ENCODE peak calls at places on chromosomes 7 and 10, in ten cellular contexts. One of them, this sample, is unnamed.

GRCh38 chr7:26122745-26123144 is 29.3 kb upstream of the NFE2L3 start:
- DNase-seq in GM03348: no peak
- DNase-seq in stimulated activated CD4-positive, alpha-beta T cell treated with anti-CD3 and anti-CD28 coated beads, Interleukin-2, amount 100 ng/mL, for 4 hours: no peak
- DNase-seq in activated naive CD4-positive, alpha-beta T cell treated with anti-CD3 and anti-CD28 coated beads for 36 hours: no peak
- DNase-seq in nephron progenitor cell: no peak
- DNase-seq in keratinocyte: no peak
- DNase-seq in effector CD8-positive, alpha-beta T cell: no peak
- DNase-seq in ureter: no peak
- DNase-seq in A549: no peak
- DNase-seq in NCI-H1694 treated with DMSO at 0.1 percent for 48 hours: no peak
- DNase-seq in this sample: no peak

GRCh38 chr7:39527296-39527695 is 38.9 kb upstream of the YAE1 start:
- DNase-seq in keratinocyte: no peak
- DNase-seq in effector CD8-positive, alpha-beta T cell: no peak
- DNase-seq in nephron progenitor cell: no peak
- DNase-seq in A549: no peak
- DNase-seq in stimulated activated CD4-positive, alpha-beta T cell treated with anti-CD3 and anti-CD28 coated beads, Interleukin-2, amount 100 ng/mL, for 4 hours: no peak
- DNase-seq in GM03348: no peak
- DNase-seq in activated naive CD4-positive, alpha-beta T cell treated with anti-CD3 and anti-CD28 coated beads for 36 hours: no peak
- DNase-seq in NCI-H1694 treated with DMSO at 0.1 percent for 48 hours: no peak
- DNase-seq in ureter: no peak
- DNase-seq in this sample: no peak

GRCh38 chr10:118592675-118593330 is 2.6 kb downstream of the PRLHR start:
- DNase-seq in keratinocyte: no peak
- DNase-seq in effector CD8-positive, alpha-beta T cell: no peak
- DNase-seq in NCI-H1694 treated with DMSO at 0.1 percent for 48 hours: peak
- DNase-seq in stimulated activated CD4-positive, alpha-beta T cell treated with anti-CD3 and anti-CD28 coated beads, Interleukin-2, amount 100 ng/mL, for 4 hours: no peak
- DNase-seq in nephron progenitor cell: no peak
- DNase-seq in A549: no peak
- DNase-seq in activated naive CD4-positive, alpha-beta T cell treated with anti-CD3 and anti-CD28 coated beads for 36 hours: no peak
- DNase-seq in GM03348: no peak
- DNase-seq in ureter: no peak
- DNase-seq in this sample: no peak

GRCh38 chr7:4189151-4189570 is 492.9 kb upstream of the FOXK1 start:
- DNase-seq in activated naive CD4-positive, alpha-beta T cell treated with anti-CD3 and anti-CD28 coated beads for 36 hours: no peak
- DNase-seq in A549: no peak
- DNase-seq in NCI-H1694 treated with DMSO at 0.1 percent for 48 hours: peak
- DNase-seq in effector CD8-positive, alpha-beta T cell: no peak
- DNase-seq in nephron progenitor cell: peak
- DNase-seq in ureter: peak
- DNase-seq in stimulated activated CD4-positive, alpha-beta T cell treated with anti-CD3 and anti-CD28 coated beads, Interleukin-2, amount 100 ng/mL, for 4 hours: no peak
- DNase-seq in GM03348: no peak
- DNase-seq in keratinocyte: peak
- DNase-seq in this sample: no peak

GRCh38 chr7:149126662-149127321 is 668 bp upstream of the ZNF425 start:
- DNase-seq in keratinocyte: no peak
- DNase-seq in nephron progenitor cell: peak
- DNase-seq in stimulated activated CD4-positive, alpha-beta T cell treated with anti-CD3 and anti-CD28 coated beads, Interleukin-2, amount 100 ng/mL, for 4 hours: peak
- DNase-seq in A549: peak
- DNase-seq in NCI-H1694 treated with DMSO at 0.1 percent for 48 hours: peak
- DNase-seq in ureter: peak
- DNase-seq in GM03348: peak
- DNase-seq in effector CD8-positive, alpha-beta T cell: peak
- DNase-seq in activated naive CD4-positive, alpha-beta T cell treated with anti-CD3 and anti-CD28 coated beads for 36 hours: peak
- DNase-seq in this sample: no peak

GRCh38 chr7:139902436-139903102 is 73.5 kb downstream of the TBXAS1 start:
- DNase-seq in NCI-H1694 treated with DMSO at 0.1 percent for 48 hours: no peak
- DNase-seq in activated naive CD4-positive, alpha-beta T cell treated with anti-CD3 and anti-CD28 coated beads for 36 hours: no peak
- DNase-seq in nephron progenitor cell: no peak
- DNase-seq in ureter: no peak
- DNase-seq in effector CD8-positive, alpha-beta T cell: no peak
- DNase-seq in keratinocyte: no peak
- DNase-seq in stimulated activated CD4-positive, alpha-beta T cell treated with anti-CD3 and anti-CD28 coated beads, Interleukin-2, amount 100 ng/mL, for 4 hours: no peak
- DNase-seq in GM03348: no peak
- DNase-seq in A549: no peak
- DNase-seq in this sample: no peak

GRCh38 chr10:6056411-6057135 is 5.6 kb downstream of the IL2RA start:
- DNase-seq in stimulated activated CD4-positive, alpha-beta T cell treated with anti-CD3 and anti-CD28 coated beads, Interleukin-2, amount 100 ng/mL, for 4 hours: no peak
- DNase-seq in ureter: no peak
- DNase-seq in activated naive CD4-positive, alpha-beta T cell treated with anti-CD3 and anti-CD28 coated beads for 36 hours: peak
- DNase-seq in NCI-H1694 treated with DMSO at 0.1 percent for 48 hours: no peak
- DNase-seq in keratinocyte: no peak
- DNase-seq in A549: no peak
- DNase-seq in GM03348: no peak
- DNase-seq in nephron progenitor cell: no peak
- DNase-seq in effector CD8-positive, alpha-beta T cell: no peak
- DNase-seq in this sample: no peak

GRCh38 chr7:101161692-101162461 is 3.5 kb downstream of the VGF start:
- DNase-seq in nephron progenitor cell: no peak
- DNase-seq in ureter: no peak
- DNase-seq in stimulated activated CD4-positive, alpha-beta T cell treated with anti-CD3 and anti-CD28 coated beads, Interleukin-2, amount 100 ng/mL, for 4 hours: no peak
- DNase-seq in A549: no peak
- DNase-seq in GM03348: no peak
- DNase-seq in activated naive CD4-positive, alpha-beta T cell treated with anti-CD3 and anti-CD28 coated beads for 36 hours: no peak
- DNase-seq in NCI-H1694 treated with DMSO at 0.1 percent for 48 hours: no peak
- DNase-seq in effector CD8-positive, alpha-beta T cell: no peak
- DNase-seq in keratinocyte: no peak
- DNase-seq in this sample: no peak

GRCh38 chr10:75404023-75404334 is 2.4 kb upstream of the ZNF503 start:
- DNase-seq in GM03348: no peak
- DNase-seq in effector CD8-positive, alpha-beta T cell: no peak
- DNase-seq in activated naive CD4-positive, alpha-beta T cell treated with anti-CD3 and anti-CD28 coated beads for 36 hours: no peak
- DNase-seq in NCI-H1694 treated with DMSO at 0.1 percent for 48 hours: no peak
- DNase-seq in nephron progenitor cell: no peak
- DNase-seq in A549: no peak
- DNase-seq in ureter: no peak
- DNase-seq in keratinocyte: no peak
- DNase-seq in stimulated activated CD4-positive, alpha-beta T cell treated with anti-CD3 and anti-CD28 coated beads, Interleukin-2, amount 100 ng/mL, for 4 hours: no peak
- DNase-seq in this sample: no peak

GRCh38 chr10:69222157-69223027 is 2.3 kb downstream of the HKDC1 start:
- DNase-seq in effector CD8-positive, alpha-beta T cell: no peak
- DNase-seq in nephron progenitor cell: no peak
- DNase-seq in activated naive CD4-positive, alpha-beta T cell treated with anti-CD3 and anti-CD28 coated beads for 36 hours: peak
- DNase-seq in A549: peak
- DNase-seq in ureter: peak
- DNase-seq in stimulated activated CD4-positive, alpha-beta T cell treated with anti-CD3 and anti-CD28 coated beads, Interleukin-2, amount 100 ng/mL, for 4 hours: peak
- DNase-seq in GM03348: peak
- DNase-seq in keratinocyte: peak
- DNase-seq in NCI-H1694 treated with DMSO at 0.1 percent for 48 hours: no peak
- DNase-seq in this sample: peak

GRCh38 chr10:109374215-109374614 is 549.1 kb downstream of the XPNPEP1 start:
- DNase-seq in nephron progenitor cell: no peak
- DNase-seq in effector CD8-positive, alpha-beta T cell: no peak
- DNase-seq in GM03348: peak
- DNase-seq in A549: no peak
- DNase-seq in NCI-H1694 treated with DMSO at 0.1 percent for 48 hours: no peak
- DNase-seq in activated naive CD4-positive, alpha-beta T cell treated with anti-CD3 and anti-CD28 coated beads for 36 hours: no peak
- DNase-seq in stimulated activated CD4-positive, alpha-beta T cell treated with anti-CD3 and anti-CD28 coated beads, Interleukin-2, amount 100 ng/mL, for 4 hours: no peak
- DNase-seq in ureter: no peak
- DNase-seq in keratinocyte: no peak
- DNase-seq in this sample: no peak

GRCh38 chr7:143910473-143911248 is 8.7 kb upstream of the TCAF1 start:
- DNase-seq in stimulated activated CD4-positive, alpha-beta T cell treated with anti-CD3 and anti-CD28 coated beads, Interleukin-2, amount 100 ng/mL, for 4 hours: no peak
- DNase-seq in NCI-H1694 treated with DMSO at 0.1 percent for 48 hours: no peak
- DNase-seq in nephron progenitor cell: no peak
- DNase-seq in A549: no peak
- DNase-seq in GM03348: no peak
- DNase-seq in ureter: no peak
- DNase-seq in keratinocyte: no peak
- DNase-seq in activated naive CD4-positive, alpha-beta T cell treated with anti-CD3 and anti-CD28 coated beads for 36 hours: no peak
- DNase-seq in effector CD8-positive, alpha-beta T cell: no peak
- DNase-seq in this sample: no peak

GRCh38 chr10:74746813-74747212 is 79.6 kb upstream of the KAT6B start:
- DNase-seq in NCI-H1694 treated with DMSO at 0.1 percent for 48 hours: no peak
- DNase-seq in A549: no peak
- DNase-seq in ureter: no peak
- DNase-seq in effector CD8-positive, alpha-beta T cell: no peak
- DNase-seq in stimulated activated CD4-positive, alpha-beta T cell treated with anti-CD3 and anti-CD28 coated beads, Interleukin-2, amount 100 ng/mL, for 4 hours: no peak
- DNase-seq in activated naive CD4-positive, alpha-beta T cell treated with anti-CD3 and anti-CD28 coated beads for 36 hours: no peak
- DNase-seq in keratinocyte: no peak
- DNase-seq in GM03348: no peak
- DNase-seq in nephron progenitor cell: no peak
- DNase-seq in this sample: no peak

GRCh38 chr7:107961399-107961798 is 41.6 kb downstream of the LAMB1 start:
- DNase-seq in effector CD8-positive, alpha-beta T cell: no peak
- DNase-seq in keratinocyte: no peak
- DNase-seq in nephron progenitor cell: no peak
- DNase-seq in NCI-H1694 treated with DMSO at 0.1 percent for 48 hours: peak
- DNase-seq in stimulated activated CD4-positive, alpha-beta T cell treated with anti-CD3 and anti-CD28 coated beads, Interleukin-2, amount 100 ng/mL, for 4 hours: no peak
- DNase-seq in GM03348: no peak
- DNase-seq in ureter: no peak
- DNase-seq in activated naive CD4-positive, alpha-beta T cell treated with anti-CD3 and anti-CD28 coated beads for 36 hours: no peak
- DNase-seq in A549: no peak
- DNase-seq in this sample: no peak

GRCh38 chr7:100573691-100574361 is at the start of gene SAP25:
- DNase-seq in effector CD8-positive, alpha-beta T cell: no peak
- DNase-seq in stimulated activated CD4-positive, alpha-beta T cell treated with anti-CD3 and anti-CD28 coated beads, Interleukin-2, amount 100 ng/mL, for 4 hours: no peak
- DNase-seq in NCI-H1694 treated with DMSO at 0.1 percent for 48 hours: no peak
- DNase-seq in A549: no peak
- DNase-seq in ureter: no peak
- DNase-seq in keratinocyte: no peak
- DNase-seq in nephron progenitor cell: no peak
- DNase-seq in activated naive CD4-positive, alpha-beta T cell treated with anti-CD3 and anti-CD28 coated beads for 36 hours: no peak
- DNase-seq in GM03348: no peak
- DNase-seq in this sample: no peak

This sample was measured in AML-193.